ENCODE peak calls at places on chromosomes 12 and 14, in six cellular contexts. J, T, P, B, W and U are unnamed samples.
A peak's percentile ranks its signal among the peaks of the same experiment; 100 is the strongest.

GRCh38 chr14:72883963-72884362 is 9.9 kb downstream of the DPF3 start:
- DNase-seq in J (no peak), T (peak; percentile 93), P (no peak), B (no peak), W (no peak), U (no peak)

GRCh38 chr12:65334534-65334933 is 56.1 kb downstream of the MSRB3 start:
- DNase-seq in J (no peak), T (no peak), P (no peak), B (no peak), W (no peak), U (no peak)

GRCh38 chr12:71220295-71220694 is 62.5 kb upstream of the TSPAN8 start:
- DNase-seq in J (no peak), T (no peak), P (no peak), B (no peak), W (no peak), U (no peak)

GRCh38 chr12:50505945-50506344 is 1.2 kb downstream of the DIP2B start:
- DNase-seq in J (no peak), T (peak; percentile 28), P (no peak), B (no peak), W (no peak), U (no peak)

GRCh38 chr12:132478845-132479244 is 11.1 kb upstream of the FBRSL1 start:
- DNase-seq in J (no peak), T (peak; percentile 55), P (no peak), B (no peak), W (no peak), U (no peak)

GRCh38 chr12:50922820-50923219 is 29.5 kb upstream of the HIGD1C start:
- DNase-seq in J (no peak), T (no peak), P (no peak), B (no peak), W (no peak), U (no peak)

GRCh38 chr12:9079082-9079481 is 36.6 kb downstream of the A2M start:
- DNase-seq in J (no peak), T (no peak), P (no peak), B (no peak), W (no peak), U (no peak)

GRCh38 chr12:25301798-25302197 is 51.1 kb upstream of the KRAS start:
- DNase-seq in J (no peak), T (no peak), P (no peak), B (no peak), W (no peak), U (no peak)

GRCh38 chr12:42612258-42612608 is 22.7 kb upstream of the PRICKLE1 start:
- DNase-seq in J (no peak), T (no peak), P (no peak), B (no peak), W (no peak), U (no peak)

GRCh38 chr14:54797556-54797955 is 105.1 kb downstream of the GCH1 start:
- DNase-seq in J (peak; percentile 39), T (no peak), P (no peak), B (no peak), W (no peak), U (no peak)

GRCh38 chr12:40832668-40833067 is 140.4 kb downstream of the CNTN1 start:
- DNase-seq in J (no peak), T (no peak), P (no peak), B (no peak), W (no peak), U (no peak)

GRCh38 chr14:93089501-93090269 is 26.0 kb downstream of the ITPK1 start:
- DNase-seq in J (no peak), T (no peak), P (no peak), B (no peak), W (no peak), U (no peak)

GRCh38 chr12:2250797-2251196 is 198.0 kb downstream of the CACNA1C start:
- DNase-seq in J (no peak), T (no peak), P (no peak), B (no peak), W (no peak), U (no peak)

GRCh38 chr14:47227051-47227600 is 448.3 kb downstream of the MDGA2 start:
- DNase-seq in J (no peak), T (no peak), P (no peak), B (no peak), W (no peak), U (no peak)

GRCh38 chr14:60622920-60623263 is 26.4 kb downstream of the SIX1 start:
- DNase-seq in J (no peak), T (no peak), P (no peak), B (peak; percentile 44), W (no peak), U (no peak)

GRCh38 chr14:20662968-20663731 is 21.2 kb upstream of the RNASE4 start:
- DNase-seq in J (peak; percentile 75), T (peak; percentile 90), P (peak; percentile 85), B (peak; percentile 80), W (peak; percentile 44), U (peak; percentile 78)

GRCh38 chr12:104455594-104456416 is 943 bp upstream of the CHST11 start:
- DNase-seq in J (no peak), T (peak; percentile 15), P (no peak), B (no peak), W (no peak), U (no peak)

GRCh38 chr14:80663541-80663940 is 278.0 kb downstream of the CEP128 start:
- DNase-seq in J (no peak), T (no peak), P (no peak), B (no peak), W (no peak), U (no peak)

GRCh38 chr12:69026341-69026740 is 93.4 kb upstream of the CPM start:
- DNase-seq in J (no peak), T (no peak), P (no peak), B (no peak), W (no peak), U (no peak)

GRCh38 chr12:14167005-14167628 is 185.7 kb upstream of the GRIN2B start:
- DNase-seq in J (no peak), T (peak; percentile 73), P (no peak), B (peak; percentile 49), W (no peak), U (no peak)

GRCh38 chr12:96193725-96194571 is at the start of gene ELK3:
- DNase-seq in J (peak; percentile 72), T (peak; percentile 74), P (no peak), B (peak; percentile 60), W (peak; percentile 78), U (peak; percentile 76)

GRCh38 chr12:3046441-3047200 is 30.6 kb upstream of the TSPAN9 start:
- DNase-seq in J (no peak), T (peak; percentile 38), P (no peak), B (no peak), W (peak; percentile 65), U (peak; percentile 70)

GRCh38 chr12:93813181-93813580 is 136.0 kb downstream of the CRADD start:
- DNase-seq in J (no peak), T (no peak), P (no peak), B (no peak), W (no peak), U (no peak)

GRCh38 chr12:126668538-126668937 is 1598.4 kb upstream of the TMEM132C start:
- DNase-seq in J (no peak), T (peak; percentile 82), P (no peak), B (no peak), W (no peak), U (no peak)

GRCh38 chr14:90624732-90625444 is 191.3 kb downstream of the TTC7B start:
- DNase-seq in J (no peak), T (no peak), P (no peak), B (no peak), W (no peak), U (no peak)

GRCh38 chr12:65556676-65557424 is 267.4 kb upstream of the HMGA2 start:
- DNase-seq in J (peak; percentile 82), T (peak; percentile 95), P (peak; percentile 85), B (peak; percentile 73), W (peak; percentile 79), U (peak; percentile 84)

GRCh38 chr14:100537701-100538565 is 49.3 kb downstream of the BEGAIN start:
- DNase-seq in J (peak; percentile 62), T (no peak), P (peak; percentile 78), B (no peak), W (peak; percentile 15), U (peak; percentile 36)

GRCh38 chr14:24633353-24633752 is 637 bp downstream of the GZMB start:
- DNase-seq in J (no peak), T (no peak), P (no peak), B (no peak), W (no peak), U (no peak)

GRCh38 chr12:101768781-101769180 is 29.5 kb upstream of the SYCP3 start:
- DNase-seq in J (no peak), T (no peak), P (no peak), B (no peak), W (no peak), U (no peak)

GRCh38 chr12:89768586-89769482 is 60.2 kb upstream of the ATP2B1 start:
- DNase-seq in J (no peak), T (peak; percentile 98), P (peak; percentile 71), B (no peak), W (no peak), U (no peak)

GRCh38 chr14:36430662-36431084 is 89.4 kb downstream of the NKX2-1 start:
- DNase-seq in J (no peak), T (no peak), P (no peak), B (no peak), W (no peak), U (no peak)
- H3K27me3 ChIP-seq in J (no peaks in the 10 kb centered on the region), T (peaks cover 50% of the 10 kb centered on the region), P (peaks cover 3% of the 10 kb centered on the region), B (no peaks in the 10 kb centered on the region), W (peaks cover 3% of the 10 kb centered on the region), U (no peaks in the 10 kb centered on the region)

DNA sequence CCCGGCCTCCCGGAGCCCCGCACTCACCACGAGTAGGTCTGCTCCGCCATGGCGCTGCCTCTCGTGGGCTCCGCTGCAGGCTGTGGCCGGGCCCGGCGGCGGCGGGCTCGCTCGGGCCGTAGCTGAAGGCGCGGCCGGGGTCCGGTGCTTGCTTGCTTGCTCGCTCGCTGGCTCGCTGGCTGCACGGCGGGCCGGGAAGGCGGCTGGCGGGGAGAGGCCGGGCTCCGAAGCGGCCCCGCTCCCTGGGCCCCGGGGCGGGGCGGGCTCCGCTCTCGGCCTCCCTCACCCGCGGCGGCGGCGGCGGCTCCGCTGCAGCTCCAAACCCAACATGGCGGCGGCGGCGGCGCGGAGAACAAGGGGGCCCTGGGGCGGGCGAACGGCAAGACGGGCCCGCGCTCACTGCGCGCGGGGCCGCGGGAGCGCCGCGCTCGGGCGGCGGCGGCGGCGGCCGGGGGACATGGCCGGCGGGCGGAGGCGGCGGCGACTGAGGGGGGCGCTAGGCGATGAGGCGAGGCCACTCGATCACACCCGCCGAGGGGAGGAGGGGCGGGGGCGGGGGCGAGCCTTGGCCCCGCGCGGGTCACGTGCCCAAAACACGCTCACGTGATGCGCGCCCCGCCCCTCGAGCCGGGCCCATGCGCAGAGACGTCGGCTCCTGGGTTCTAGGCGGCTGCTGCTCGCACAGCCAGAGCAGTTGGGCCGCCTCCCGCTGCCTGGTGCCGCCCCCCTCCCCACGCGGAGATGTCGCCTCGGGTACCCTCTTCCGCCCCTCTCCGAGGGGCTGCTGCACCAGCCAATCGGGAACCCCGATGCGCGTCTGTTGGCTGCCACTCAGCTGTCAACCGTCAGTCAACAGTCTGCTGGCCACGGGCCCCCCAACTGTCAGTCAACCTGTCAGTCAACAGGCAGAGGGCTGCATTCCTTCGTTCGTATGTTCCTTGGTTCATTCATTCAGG is at the start of gene SPPL3:
- DNase-seq in J (peak; percentile 94), T (peak; percentile 88), P (peak; percentile 76), B (peak; percentile 87), W (peak; percentile 95), U (peak; percentile 95)
- TF ChIP-seq CTCF in J (no peak), T (no peak), P (peak; percentile 44), B (no peak), W (no peak), U (no peak)

GRCh38 chr12:15477761-15478160 is 155.5 kb downstream of the PTPRO start:
- DNase-seq in J (no peak), T (no peak), P (no peak), B (no peak), W (no peak), U (no peak)
- H3K27ac ChIP-seq in J (no peak overlapping the region), T (no peak overlapping the region), P (no peak overlapping the region), B (no peak overlapping the region), W (no peak overlapping the region), U (no peak overlapping the region)

GRCh38 chr12:54075974-54076373 is 22.3 kb downstream of the HOXC4 start:
- DNase-seq in J (no peak), T (no peak), P (no peak), B (no peak), W (no peak), U (no peak)
- H3K27me3 ChIP-seq in J (no peaks in the 10 kb centered on the region), T (no peaks in the 10 kb centered on the region), P (no peaks in the 10 kb centered on the region), B (no peaks in the 10 kb centered on the region), W (peaks cover 89% of the 10 kb centered on the region), U (peaks cover 25% of the 10 kb centered on the region)